ENCODE peak calls at places on chromosome 9, in six cellular contexts. One of them, this sample, is unnamed. For H3K9me3, the result is how much of the 10 kb centered on the place peaks cover.

GRCh38 chr9:69762527-69762926 is 2.7 kb upstream of the PTAR1 start:
- DNase-seq in upper lobe of right lung: no peak
- DNase-seq in endodermal cell: no peak
- DNase-seq in CD4-positive, CD25-positive, alpha-beta regulatory T cell: no peak
- DNase-seq in spleen: no peak
- DNase-seq in H9: no peak
- DNase-seq in this sample: no peak

GRCh38 chr9:108254236-108254635 is 601.5 kb downstream of the ACTL7B start:
- DNase-seq in CD4-positive, CD25-positive, alpha-beta regulatory T cell: no peak
- DNase-seq in endodermal cell: no peak
- DNase-seq in H9: no peak
- DNase-seq in upper lobe of right lung: no peak
- DNase-seq in spleen: no peak
- DNase-seq in this sample: no peak

GRCh38 chr9:4547016-4547415 is 56.7 kb downstream of the SLC1A1 start:
- DNase-seq in spleen: no peak
- DNase-seq in CD4-positive, CD25-positive, alpha-beta regulatory T cell: no peak
- DNase-seq in H9: no peak
- DNase-seq in endodermal cell: no peak
- DNase-seq in upper lobe of right lung: no peak
- DNase-seq in this sample: no peak

GRCh38 chr9:98021306-98022040 is 35.1 kb upstream of the NANS start:
- DNase-seq in endodermal cell: no peak
- DNase-seq in CD4-positive, CD25-positive, alpha-beta regulatory T cell: no peak
- DNase-seq in spleen: no peak
- DNase-seq in upper lobe of right lung: no peak
- DNase-seq in H9: peak
- DNase-seq in this sample: no peak

GRCh38 chr9:34179528-34180138 is 790 bp downstream of the UBAP1 start:
- DNase-seq in spleen: no peak
- DNase-seq in H9: no peak
- DNase-seq in upper lobe of right lung: peak
- DNase-seq in endodermal cell: no peak
- DNase-seq in CD4-positive, CD25-positive, alpha-beta regulatory T cell: no peak
- DNase-seq in this sample: no peak

GRCh38 chr9:92669527-92669889 is 423 bp downstream of the IPPK start:
- DNase-seq in H9: no peak
- DNase-seq in endodermal cell: peak
- DNase-seq in spleen: peak
- DNase-seq in CD4-positive, CD25-positive, alpha-beta regulatory T cell: peak
- DNase-seq in upper lobe of right lung: peak
- DNase-seq in this sample: peak

GRCh38 chr9:113427629-113428028 is 17.1 kb downstream of the C9orf43 start:
- DNase-seq in H9: no peak
- DNase-seq in CD4-positive, CD25-positive, alpha-beta regulatory T cell: no peak
- DNase-seq in endodermal cell: no peak
- DNase-seq in upper lobe of right lung: no peak
- DNase-seq in spleen: no peak
- DNase-seq in this sample: no peak

GRCh38 chr9:112535364-112535763 is 48.7 kb downstream of the KIAA1958 start:
- DNase-seq in endodermal cell: no peak
- DNase-seq in upper lobe of right lung: no peak
- DNase-seq in spleen: no peak
- DNase-seq in H9: no peak
- DNase-seq in CD4-positive, CD25-positive, alpha-beta regulatory T cell: no peak
- DNase-seq in this sample: no peak

GRCh38 chr9:137266162-137266527 is 11.0 kb downstream of the NELFB start:
- DNase-seq in spleen: peak
- DNase-seq in upper lobe of right lung: peak
- DNase-seq in H9: no peak
- DNase-seq in endodermal cell: no peak
- DNase-seq in CD4-positive, CD25-positive, alpha-beta regulatory T cell: no peak
- DNase-seq in this sample: no peak

GRCh38 chr9:88990721-88991065 is 575 bp upstream of the S1PR3 start:
- DNase-seq in endodermal cell: peak
- DNase-seq in upper lobe of right lung: no peak
- DNase-seq in spleen: no peak
- DNase-seq in H9: peak
- DNase-seq in CD4-positive, CD25-positive, alpha-beta regulatory T cell: no peak
- DNase-seq in this sample: no peak

GRCh38 chr9:134468358-134468757 is 142.1 kb downstream of the RXRA start:
- DNase-seq in H9: no peak
- DNase-seq in upper lobe of right lung: no peak
- DNase-seq in CD4-positive, CD25-positive, alpha-beta regulatory T cell: no peak
- DNase-seq in spleen: no peak
- DNase-seq in endodermal cell: no peak
- DNase-seq in this sample: no peak

GRCh38 chr9:125829743-125830142 is 82.6 kb downstream of the PBX3 start:
- DNase-seq in CD4-positive, CD25-positive, alpha-beta regulatory T cell: peak
- DNase-seq in spleen: peak
- DNase-seq in H9: no peak
- DNase-seq in endodermal cell: no peak
- DNase-seq in upper lobe of right lung: no peak
- DNase-seq in this sample: peak

GRCh38 chr9:93890436-93890935 is 64.7 kb downstream of the BARX1 start:
- DNase-seq in endodermal cell: no peak
- DNase-seq in H9: no peak
- DNase-seq in spleen: no peak
- DNase-seq in CD4-positive, CD25-positive, alpha-beta regulatory T cell: no peak
- DNase-seq in upper lobe of right lung: no peak
- DNase-seq in this sample: no peak

GRCh38 chr9:130237763-130238524 is 27.6 kb upstream of the HMCN2 start:
- DNase-seq in endodermal cell: peak
- DNase-seq in H9: no peak
- DNase-seq in upper lobe of right lung: peak
- DNase-seq in CD4-positive, CD25-positive, alpha-beta regulatory T cell: no peak
- DNase-seq in spleen: no peak
- DNase-seq in this sample: no peak

GRCh38 chr9:79809931-79810330 is 238.2 kb downstream of the TLE4 start:
- DNase-seq in CD4-positive, CD25-positive, alpha-beta regulatory T cell: no peak
- DNase-seq in spleen: no peak
- DNase-seq in endodermal cell: no peak
- DNase-seq in upper lobe of right lung: no peak
- DNase-seq in H9: no peak
- DNase-seq in this sample: no peak

GRCh38 chr9:88364706-88365105 is 23.5 kb upstream of the SPIN1 start:
- DNase-seq in spleen: no peak
- DNase-seq in CD4-positive, CD25-positive, alpha-beta regulatory T cell: no peak
- DNase-seq in upper lobe of right lung: no peak
- DNase-seq in endodermal cell: no peak
- DNase-seq in H9: no peak
- DNase-seq in this sample: no peak

GRCh38 chr9:108786756-108787663 is 68.8 kb downstream of the ACTL7B start:
- DNase-seq in endodermal cell: no peak
- DNase-seq in CD4-positive, CD25-positive, alpha-beta regulatory T cell: no peak
- DNase-seq in H9: no peak
- DNase-seq in spleen: no peak
- DNase-seq in upper lobe of right lung: no peak
- DNase-seq in this sample: no peak

GRCh38 chr9:109517798-109518435 is 19.8 kb upstream of the PTPN3 start:
- DNase-seq in spleen: no peak
- DNase-seq in endodermal cell: no peak
- DNase-seq in H9: no peak
- DNase-seq in CD4-positive, CD25-positive, alpha-beta regulatory T cell: no peak
- DNase-seq in upper lobe of right lung: no peak
- DNase-seq in this sample: no peak

GRCh38 chr9:13378171-13378570 is 98.7 kb upstream of the MPDZ start:
- DNase-seq in endodermal cell: no peak
- DNase-seq in spleen: no peak
- DNase-seq in H9: no peak
- DNase-seq in upper lobe of right lung: no peak
- DNase-seq in CD4-positive, CD25-positive, alpha-beta regulatory T cell: no peak
- DNase-seq in this sample: no peak

GRCh38 chr9:137956039-137956438 is 78.5 kb downstream of the CACNA1B start:
- DNase-seq in spleen: no peak
- DNase-seq in endodermal cell: no peak
- DNase-seq in CD4-positive, CD25-positive, alpha-beta regulatory T cell: no peak
- DNase-seq in H9: no peak
- DNase-seq in upper lobe of right lung: no peak
- DNase-seq in this sample: no peak

GRCh38 chr9:34046784-34047379 is 1.8 kb downstream of the UBAP2 start:
- DNase-seq in CD4-positive, CD25-positive, alpha-beta regulatory T cell: no peak
- DNase-seq in spleen: no peak
- DNase-seq in upper lobe of right lung: no peak
- DNase-seq in H9: no peak
- DNase-seq in endodermal cell: peak
- DNase-seq in this sample: no peak

GRCh38 chr9:114606597-114607207 is 4.4 kb upstream of the TMEM268 start:
- DNase-seq in upper lobe of right lung: no peak
- DNase-seq in CD4-positive, CD25-positive, alpha-beta regulatory T cell: no peak
- DNase-seq in H9: no peak
- DNase-seq in endodermal cell: no peak
- DNase-seq in spleen: no peak
- DNase-seq in this sample: no peak

GRCh38 chr9:129241725-129242124 is 63.7 kb upstream of the IER5L start:
- DNase-seq in endodermal cell: no peak
- DNase-seq in upper lobe of right lung: peak
- DNase-seq in spleen: peak
- DNase-seq in CD4-positive, CD25-positive, alpha-beta regulatory T cell: no peak
- DNase-seq in H9: no peak
- DNase-seq in this sample: no peak

GRCh38 chr9:127976498-127976897 is 4.3 kb downstream of the EEIG1 start:
- DNase-seq in spleen: no peak
- DNase-seq in H9: no peak
- DNase-seq in upper lobe of right lung: peak
- DNase-seq in CD4-positive, CD25-positive, alpha-beta regulatory T cell: no peak
- DNase-seq in endodermal cell: peak
- DNase-seq in this sample: no peak

GRCh38 chr9:69554945-69555344 is 117.2 kb downstream of the APBA1 start:
- DNase-seq in endodermal cell: no peak
- DNase-seq in upper lobe of right lung: no peak
- DNase-seq in CD4-positive, CD25-positive, alpha-beta regulatory T cell: no peak
- DNase-seq in spleen: no peak
- DNase-seq in H9: no peak
- DNase-seq in this sample: no peak

GRCh38 chr9:757246-757881 is 84.1 kb upstream of the DMRT1 start:
- DNase-seq in H9: peak
- DNase-seq in spleen: no peak
- DNase-seq in endodermal cell: peak
- DNase-seq in upper lobe of right lung: no peak
- DNase-seq in CD4-positive, CD25-positive, alpha-beta regulatory T cell: no peak
- DNase-seq in this sample: no peak

GRCh38 chr9:100370064-100370723 is 17.5 kb upstream of the TEX10 start:
- DNase-seq in spleen: no peak
- DNase-seq in H9: no peak
- DNase-seq in upper lobe of right lung: no peak
- DNase-seq in endodermal cell: no peak
- DNase-seq in CD4-positive, CD25-positive, alpha-beta regulatory T cell: no peak
- DNase-seq in this sample: no peak

GRCh38 chr9:123402981-123403509 is 47.0 kb downstream of the CRB2 start:
- DNase-seq in spleen: no peak
- DNase-seq in H9: no peak
- DNase-seq in CD4-positive, CD25-positive, alpha-beta regulatory T cell: no peak
- DNase-seq in endodermal cell: no peak
- DNase-seq in upper lobe of right lung: no peak
- DNase-seq in this sample: no peak

GRCh38 chr9:121721770-121722169 is 70.3 kb downstream of the DAB2IP start:
- DNase-seq in endodermal cell: no peak
- DNase-seq in H9: no peak
- DNase-seq in spleen: no peak
- DNase-seq in CD4-positive, CD25-positive, alpha-beta regulatory T cell: no peak
- DNase-seq in upper lobe of right lung: no peak
- DNase-seq in this sample: no peak

GRCh38 chr9:70668751-70669150 is 254.3 kb upstream of the KLF9 start:
- DNase-seq in spleen: no peak
- DNase-seq in endodermal cell: no peak
- DNase-seq in H9: no peak
- DNase-seq in upper lobe of right lung: no peak
- DNase-seq in CD4-positive, CD25-positive, alpha-beta regulatory T cell: no peak
- DNase-seq in this sample: no peak

GRCh38 chr9:13804532-13804931 is 509.4 kb downstream of the NFIB start:
- DNase-seq in upper lobe of right lung: no peak
- DNase-seq in H9: no peak
- DNase-seq in spleen: no peak
- DNase-seq in endodermal cell: no peak
- DNase-seq in CD4-positive, CD25-positive, alpha-beta regulatory T cell: no peak
- DNase-seq in this sample: no peak

GRCh38 chr9:128286435-128286834 is 10.4 kb downstream of the SWI5 start:
- DNase-seq in upper lobe of right lung: no peak
- DNase-seq in H9: no peak
- DNase-seq in endodermal cell: no peak
- DNase-seq in spleen: no peak
- DNase-seq in CD4-positive, CD25-positive, alpha-beta regulatory T cell: no peak
- DNase-seq in this sample: no peak

GRCh38 chr9:25397746-25398145 is 280.5 kb downstream of the TUSC1 start:
- DNase-seq in upper lobe of right lung: no peak
- DNase-seq in endodermal cell: no peak
- DNase-seq in CD4-positive, CD25-positive, alpha-beta regulatory T cell: no peak
- DNase-seq in spleen: no peak
- DNase-seq in H9: no peak
- DNase-seq in this sample: no peak

GRCh38 chr9:25396828-25397227 is 281.4 kb downstream of the TUSC1 start:
- DNase-seq in endodermal cell: no peak
- DNase-seq in CD4-positive, CD25-positive, alpha-beta regulatory T cell: no peak
- DNase-seq in upper lobe of right lung: no peak
- DNase-seq in spleen: no peak
- DNase-seq in H9: no peak
- DNase-seq in this sample: no peak
- H3K9me3 ChIP-seq in endodermal cell: under half
- H3K9me3 ChIP-seq in CD4-positive, CD25-positive, alpha-beta regulatory T cell: under half
- H3K9me3 ChIP-seq in upper lobe of right lung: under half
- H3K9me3 ChIP-seq in spleen: under half
- H3K9me3 ChIP-seq in H9: under half
- H3K9me3 ChIP-seq in this sample: under half

GRCh38 chr9:101455656-101456235 is 20.2 kb upstream of the ALDOB start:
- DNase-seq in spleen: no peak
- DNase-seq in upper lobe of right lung: no peak
- DNase-seq in CD4-positive, CD25-positive, alpha-beta regulatory T cell: no peak
- DNase-seq in endodermal cell: no peak
- DNase-seq in H9: no peak
- DNase-seq in this sample: no peak
- H3K9me3 ChIP-seq in spleen: under half
- H3K9me3 ChIP-seq in upper lobe of right lung: under half
- H3K9me3 ChIP-seq in CD4-positive, CD25-positive, alpha-beta regulatory T cell: under half
- H3K9me3 ChIP-seq in endodermal cell: under half
- H3K9me3 ChIP-seq in H9: under half
- H3K9me3 ChIP-seq in this sample: under half

GRCh38 chr9:24518545-24518944 is 27.2 kb downstream of the IZUMO3 start:
- DNase-seq in H9: no peak
- DNase-seq in spleen: no peak
- DNase-seq in upper lobe of right lung: no peak
- DNase-seq in endodermal cell: no peak
- DNase-seq in CD4-positive, CD25-positive, alpha-beta regulatory T cell: no peak
- DNase-seq in this sample: no peak
- H3K9me3 ChIP-seq in H9: under half
- H3K9me3 ChIP-seq in spleen: under half
- H3K9me3 ChIP-seq in upper lobe of right lung: under half
- H3K9me3 ChIP-seq in endodermal cell: under half
- H3K9me3 ChIP-seq in CD4-positive, CD25-positive, alpha-beta regulatory T cell: under half
- H3K9me3 ChIP-seq in this sample: under half

DNA sequence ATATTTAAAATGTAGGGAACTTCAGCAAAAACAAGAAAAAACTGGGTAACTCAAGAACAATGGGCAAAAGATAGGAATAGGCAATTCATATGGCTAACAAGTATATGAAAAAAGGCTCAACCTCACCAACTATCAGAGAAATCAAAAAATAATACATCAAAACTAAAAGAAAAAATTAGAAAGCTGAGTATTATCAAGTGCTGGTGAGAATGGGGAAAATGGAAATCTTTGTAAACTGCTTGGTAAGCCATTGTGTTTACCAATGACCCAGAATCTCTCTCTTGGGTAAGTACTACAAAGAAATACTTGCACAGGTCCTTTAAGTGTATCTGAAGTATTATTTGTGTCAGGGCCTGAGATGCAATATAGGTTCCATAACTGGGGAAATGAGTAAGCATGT is 27.0 kb downstream of the ABHD17B start:
- DNase-seq in spleen: no peak
- DNase-seq in CD4-positive, CD25-positive, alpha-beta regulatory T cell: no peak
- DNase-seq in endodermal cell: no peak
- DNase-seq in H9: no peak
- DNase-seq in upper lobe of right lung: no peak
- DNase-seq in this sample: no peak
- H3K9me3 ChIP-seq in spleen: under half
- H3K9me3 ChIP-seq in CD4-positive, CD25-positive, alpha-beta regulatory T cell: under half
- H3K9me3 ChIP-seq in endodermal cell: under half
- H3K9me3 ChIP-seq in H9: under half
- H3K9me3 ChIP-seq in upper lobe of right lung: under half
- H3K9me3 ChIP-seq in this sample: under half

This sample was measured in T-helper 17 cell.